ENCODE peak calls at places on chromosome 21, in seven cellular contexts. One of them, this sample, is unnamed.

GRCh38 chr21:44758781-44759627 is 42.6 kb downstream of the UBE2G2 start:
- ATAC-seq in IMR-90: no peak
- ATAC-seq in right lobe of liver: no peak
- ATAC-seq in gastrocnemius medialis: no peak
- ATAC-seq in HCT116: no peak
- ATAC-seq in heart left ventricle: no peak
- ATAC-seq in HepG2: no peak
- ATAC-seq in this sample: no peak

GRCh38 chr21:22791986-22792560 is 1793.9 kb downstream of the NCAM2 start:
- ATAC-seq in IMR-90: no peak
- ATAC-seq in right lobe of liver: peak; percentile 65
- ATAC-seq in gastrocnemius medialis: no peak
- ATAC-seq in HCT116: no peak
- ATAC-seq in heart left ventricle: no peak
- ATAC-seq in HepG2: no peak
- ATAC-seq in this sample: no peak

GRCh38 chr21:44428281-44428942 is 26.9 kb upstream of the LRRC3 start:
- ATAC-seq in IMR-90: no peak
- ATAC-seq in right lobe of liver: peak; percentile 88
- ATAC-seq in gastrocnemius medialis: no peak
- ATAC-seq in HCT116: peak; percentile 50
- ATAC-seq in heart left ventricle: no peak
- ATAC-seq in HepG2: no peak
- ATAC-seq in this sample: no peak

GRCh38 chr21:17539743-17540341 is 27.0 kb downstream of the CXADR start:
- ATAC-seq in IMR-90: no peak
- ATAC-seq in right lobe of liver: peak; percentile 14
- ATAC-seq in gastrocnemius medialis: no peak
- ATAC-seq in HCT116: no peak
- ATAC-seq in heart left ventricle: no peak
- ATAC-seq in HepG2: no peak
- ATAC-seq in this sample: no peak

GRCh38 chr21:18772876-18773275 is 369.3 kb upstream of the TMPRSS15 start:
- ATAC-seq in IMR-90: no peak
- ATAC-seq in right lobe of liver: no peak
- ATAC-seq in gastrocnemius medialis: no peak
- ATAC-seq in HCT116: no peak
- ATAC-seq in heart left ventricle: no peak
- ATAC-seq in HepG2: no peak
- ATAC-seq in this sample: no peak

GRCh38 chr21:25583370-25584133 is 23.7 kb downstream of the MRPL39 start:
- ATAC-seq in IMR-90: no peak
- ATAC-seq in right lobe of liver: no peak
- ATAC-seq in gastrocnemius medialis: no peak
- ATAC-seq in HCT116: no peak
- ATAC-seq in heart left ventricle: no peak
- ATAC-seq in HepG2: no peak
- ATAC-seq in this sample: no peak

GRCh38 chr21:39456665-39457064 is 4.9 kb downstream of the SH3BGR start:
- ATAC-seq in IMR-90: no peak
- ATAC-seq in right lobe of liver: no peak
- ATAC-seq in gastrocnemius medialis: no peak
- ATAC-seq in HCT116: peak; percentile 78
- ATAC-seq in heart left ventricle: no peak
- ATAC-seq in HepG2: peak; percentile 76
- ATAC-seq in this sample: no peak

GRCh38 chr21:14566889-14567288 is 20.8 kb upstream of the SAMSN1 start:
- ATAC-seq in IMR-90: no peak
- ATAC-seq in right lobe of liver: no peak
- ATAC-seq in gastrocnemius medialis: no peak
- ATAC-seq in HCT116: no peak
- ATAC-seq in heart left ventricle: no peak
- ATAC-seq in HepG2: no peak
- ATAC-seq in this sample: no peak

GRCh38 chr21:44779417-44780139 is 22.0 kb downstream of the UBE2G2 start:
- ATAC-seq in IMR-90: no peak
- ATAC-seq in right lobe of liver: no peak
- ATAC-seq in gastrocnemius medialis: no peak
- ATAC-seq in HCT116: peak; percentile 55
- ATAC-seq in heart left ventricle: no peak
- ATAC-seq in HepG2: no peak
- ATAC-seq in this sample: no peak

GRCh38 chr21:31354604-31355443 is 10.8 kb upstream of the TIAM1 start:
- ATAC-seq in IMR-90: peak; percentile 49
- ATAC-seq in right lobe of liver: peak; percentile 91
- ATAC-seq in gastrocnemius medialis: no peak
- ATAC-seq in HCT116: peak; percentile 84
- ATAC-seq in heart left ventricle: no peak
- ATAC-seq in HepG2: no peak
- ATAC-seq in this sample: no peak

GRCh38 chr21:34651642-34652041 is 17.2 kb upstream of the CLIC6 start:
- ATAC-seq in IMR-90: no peak
- ATAC-seq in right lobe of liver: no peak
- ATAC-seq in gastrocnemius medialis: no peak
- ATAC-seq in HCT116: no peak
- ATAC-seq in heart left ventricle: no peak
- ATAC-seq in HepG2: no peak
- ATAC-seq in this sample: no peak

GRCh38 chr21:34648739-34649297 is 20.0 kb upstream of the CLIC6 start:
- ATAC-seq in IMR-90: no peak
- ATAC-seq in right lobe of liver: peak; percentile 65
- ATAC-seq in gastrocnemius medialis: no peak
- ATAC-seq in HCT116: no peak
- ATAC-seq in heart left ventricle: no peak
- ATAC-seq in HepG2: no peak
- ATAC-seq in this sample: no peak

GRCh38 chr21:34649400-34649799 is 19.4 kb upstream of the CLIC6 start:
- ATAC-seq in IMR-90: no peak
- ATAC-seq in right lobe of liver: peak; percentile 31
- ATAC-seq in gastrocnemius medialis: no peak
- ATAC-seq in HCT116: no peak
- ATAC-seq in heart left ventricle: no peak
- ATAC-seq in HepG2: no peak
- ATAC-seq in this sample: no peak

GRCh38 chr21:34651032-34651431 is 17.8 kb upstream of the CLIC6 start:
- ATAC-seq in IMR-90: no peak
- ATAC-seq in right lobe of liver: no peak
- ATAC-seq in gastrocnemius medialis: no peak
- ATAC-seq in HCT116: no peak
- ATAC-seq in heart left ventricle: no peak
- ATAC-seq in HepG2: no peak
- ATAC-seq in this sample: no peak

GRCh38 chr21:34653522-34653921 is 15.3 kb upstream of the CLIC6 start:
- ATAC-seq in IMR-90: no peak
- ATAC-seq in right lobe of liver: no peak
- ATAC-seq in gastrocnemius medialis: no peak
- ATAC-seq in HCT116: no peak
- ATAC-seq in heart left ventricle: no peak
- ATAC-seq in HepG2: no peak
- ATAC-seq in this sample: no peak
- H3K27me3 ChIP-seq in IMR-90: peaks cover 49% of the 10 kb centered on the region
- H3K27me3 ChIP-seq in right lobe of liver: no peaks in the 10 kb centered on the region
- H3K27me3 ChIP-seq in gastrocnemius medialis: no peaks in the 10 kb centered on the region
- H3K27me3 ChIP-seq in HCT116: peaks cover 5% of the 10 kb centered on the region
- H3K27me3 ChIP-seq in heart left ventricle: no peaks in the 10 kb centered on the region
- H3K27me3 ChIP-seq in HepG2: peaks cover 2% of the 10 kb centered on the region
- H3K27me3 ChIP-seq in this sample: peaks cover 38% of the 10 kb centered on the region

GRCh38 chr21:42062543-42063022 is 8.5 kb upstream of the UMODL1 start:
- ATAC-seq in IMR-90: no peak
- ATAC-seq in right lobe of liver: no peak
- ATAC-seq in gastrocnemius medialis: no peak
- ATAC-seq in HCT116: no peak
- ATAC-seq in heart left ventricle: no peak
- ATAC-seq in HepG2: peak; percentile 15
- ATAC-seq in this sample: no peak

GRCh38 chr21:42061866-42062542 is 9.1 kb upstream of the UMODL1 start:
- ATAC-seq in IMR-90: no peak
- ATAC-seq in right lobe of liver: no peak
- ATAC-seq in gastrocnemius medialis: no peak
- ATAC-seq in HCT116: no peak
- ATAC-seq in heart left ventricle: no peak
- ATAC-seq in HepG2: peak; percentile 16
- ATAC-seq in this sample: no peak

GRCh38 chr21:42063206-42063577 is 7.9 kb upstream of the UMODL1 start:
- ATAC-seq in IMR-90: no peak
- ATAC-seq in right lobe of liver: peak; percentile 3
- ATAC-seq in gastrocnemius medialis: no peak
- ATAC-seq in HCT116: no peak
- ATAC-seq in heart left ventricle: no peak
- ATAC-seq in HepG2: no peak
- ATAC-seq in this sample: no peak

GRCh38 chr21:42061195-42061865 is 9.8 kb upstream of the UMODL1 start:
- ATAC-seq in IMR-90: no peak
- ATAC-seq in right lobe of liver: no peak
- ATAC-seq in gastrocnemius medialis: no peak
- ATAC-seq in HCT116: no peak
- ATAC-seq in heart left ventricle: no peak
- ATAC-seq in HepG2: no peak
- ATAC-seq in this sample: peak; percentile 18

GRCh38 chr21:42063578-42064521 is 7.3 kb upstream of the UMODL1 start:
- ATAC-seq in IMR-90: no peak
- ATAC-seq in right lobe of liver: peak; percentile 45
- ATAC-seq in gastrocnemius medialis: no peak
- ATAC-seq in HCT116: no peak
- ATAC-seq in heart left ventricle: no peak
- ATAC-seq in HepG2: peak; percentile 12
- ATAC-seq in this sample: no peak
- TF ChIP-seq POLR2A in IMR-90: no peak
- TF ChIP-seq POLR2A in right lobe of liver: no peak
- TF ChIP-seq POLR2A in gastrocnemius medialis: no peak
- TF ChIP-seq POLR2A in HCT116: no peak
- TF ChIP-seq POLR2A in heart left ventricle: no peak
- TF ChIP-seq POLR2A in HepG2: no peak
- TF ChIP-seq POLR2A in this sample: no peak

GRCh38 chr21:46080171-46081021 is 17.5 kb upstream of the COL6A2 start:
- ATAC-seq in IMR-90: no peak
- ATAC-seq in right lobe of liver: peak; percentile 31
- ATAC-seq in gastrocnemius medialis: no peak
- ATAC-seq in HCT116: no peak
- ATAC-seq in heart left ventricle: no peak
- ATAC-seq in HepG2: peak; percentile 16
- ATAC-seq in this sample: peak; percentile 23

GRCh38 chr21:46078322-46078981 is 19.5 kb upstream of the COL6A2 start:
- ATAC-seq in IMR-90: peak; percentile 18
- ATAC-seq in right lobe of liver: no peak
- ATAC-seq in gastrocnemius medialis: no peak
- ATAC-seq in HCT116: peak; percentile 11
- ATAC-seq in heart left ventricle: no peak
- ATAC-seq in HepG2: no peak
- ATAC-seq in this sample: peak; percentile 28

GRCh38 chr21:46081022-46081861 is 16.7 kb upstream of the COL6A2 start:
- ATAC-seq in IMR-90: no peak
- ATAC-seq in right lobe of liver: no peak
- ATAC-seq in gastrocnemius medialis: no peak
- ATAC-seq in HCT116: peak; percentile 29
- ATAC-seq in heart left ventricle: no peak
- ATAC-seq in HepG2: peak; percentile 51
- ATAC-seq in this sample: no peak

GRCh38 chr21:46078984-46079356 is 18.9 kb upstream of the COL6A2 start:
- ATAC-seq in IMR-90: peak; percentile 51
- ATAC-seq in right lobe of liver: no peak
- ATAC-seq in gastrocnemius medialis: peak; percentile 39
- ATAC-seq in HCT116: no peak
- ATAC-seq in heart left ventricle: no peak
- ATAC-seq in HepG2: no peak
- ATAC-seq in this sample: peak; percentile 37

GRCh38 chr21:46079357-46080170 is 18.3 kb upstream of the COL6A2 start:
- ATAC-seq in IMR-90: peak; percentile 87
- ATAC-seq in right lobe of liver: peak; percentile 50
- ATAC-seq in gastrocnemius medialis: no peak
- ATAC-seq in HCT116: no peak
- ATAC-seq in heart left ventricle: no peak
- ATAC-seq in HepG2: no peak
- ATAC-seq in this sample: peak; percentile 41
- H3K27me3 ChIP-seq in IMR-90: no peaks in the 10 kb centered on the region
- H3K27me3 ChIP-seq in right lobe of liver: no peaks in the 10 kb centered on the region
- H3K27me3 ChIP-seq in gastrocnemius medialis: peaks cover 32% of the 10 kb centered on the region
- H3K27me3 ChIP-seq in HCT116: peaks cover 5% of the 10 kb centered on the region
- H3K27me3 ChIP-seq in heart left ventricle: no peaks in the 10 kb centered on the region
- H3K27me3 ChIP-seq in HepG2: peaks cover 20% of the 10 kb centered on the region
- H3K27me3 ChIP-seq in this sample: no peaks in the 10 kb centered on the region

DNA sequence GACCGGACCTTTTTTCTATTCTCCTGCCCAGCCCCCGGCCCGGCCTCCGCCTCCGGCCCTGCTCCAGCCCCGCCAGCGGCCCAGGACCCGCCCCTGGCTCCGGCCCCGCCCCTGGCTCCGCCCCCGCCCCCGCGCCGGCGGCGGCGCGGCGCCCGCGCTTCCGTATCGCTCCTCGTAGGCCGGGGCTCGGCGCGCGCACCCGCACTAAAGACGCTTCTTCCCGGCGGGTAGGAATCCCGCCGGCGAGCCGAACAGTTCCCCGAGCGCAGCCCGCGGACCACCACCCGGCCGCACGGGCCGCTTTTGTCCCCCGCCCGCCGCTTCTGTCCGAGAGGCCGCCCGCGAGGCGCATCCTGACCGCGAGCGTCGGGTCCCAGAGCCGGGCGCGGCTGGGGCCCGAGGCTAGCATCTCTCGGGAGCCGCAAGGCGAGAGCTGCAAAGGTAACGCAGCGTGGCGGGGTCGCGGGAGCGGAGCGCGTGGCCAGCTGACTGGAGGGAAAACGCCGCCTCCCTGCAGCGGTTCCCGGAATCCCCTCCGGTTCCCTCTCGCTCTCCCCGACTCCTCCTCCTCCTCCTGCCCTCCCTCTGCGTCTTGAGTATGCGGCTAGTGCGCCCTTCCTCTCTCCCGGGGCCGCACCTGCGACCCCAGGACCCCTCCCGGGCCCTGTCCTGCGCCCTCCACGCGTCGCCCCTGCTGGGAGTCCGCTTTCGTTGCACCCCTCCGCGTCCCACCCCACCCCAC is at the start of gene IFNAR2:
- ATAC-seq in IMR-90: peak; percentile 98
- ATAC-seq in right lobe of liver: peak; percentile 66
- ATAC-seq in gastrocnemius medialis: peak; percentile 95
- ATAC-seq in HCT116: peak; percentile 96
- ATAC-seq in heart left ventricle: peak; percentile 62
- ATAC-seq in HepG2: peak; percentile 80
- ATAC-seq in this sample: peak; percentile 95
- TF ChIP-seq POLR2A in IMR-90: peak; percentile 36
- TF ChIP-seq POLR2A in right lobe of liver: peak; percentile 91
- TF ChIP-seq POLR2A in gastrocnemius medialis: peak; percentile 78
- TF ChIP-seq POLR2A in HCT116: no peak
- TF ChIP-seq POLR2A in heart left ventricle: no peak
- TF ChIP-seq POLR2A in HepG2: peak; percentile 39
- TF ChIP-seq POLR2A in this sample: peak; percentile 73

GRCh38 chr21:35504277-35504676 is 455.2 kb upstream of the RUNX1 start:
- ATAC-seq in IMR-90: no peak
- ATAC-seq in right lobe of liver: no peak
- ATAC-seq in gastrocnemius medialis: no peak
- ATAC-seq in HCT116: no peak
- ATAC-seq in heart left ventricle: no peak
- ATAC-seq in HepG2: no peak
- ATAC-seq in this sample: no peak
- H3K27me3 ChIP-seq in IMR-90: no peaks in the 10 kb centered on the region
- H3K27me3 ChIP-seq in right lobe of liver: no peaks in the 10 kb centered on the region
- H3K27me3 ChIP-seq in gastrocnemius medialis: no peaks in the 10 kb centered on the region
- H3K27me3 ChIP-seq in HCT116: peaks cover 16% of the 10 kb centered on the region
- H3K27me3 ChIP-seq in heart left ventricle: peaks cover 6% of the 10 kb centered on the region
- H3K27me3 ChIP-seq in HepG2: no peaks in the 10 kb centered on the region
- H3K27me3 ChIP-seq in this sample: peaks cover 8% of the 10 kb centered on the region

GRCh38 chr21:33317226-33317625 is 7.5 kb upstream of the IFNAR1 start:
- ATAC-seq in IMR-90: no peak
- ATAC-seq in right lobe of liver: peak; percentile 34
- ATAC-seq in gastrocnemius medialis: no peak
- ATAC-seq in HCT116: no peak
- ATAC-seq in heart left ventricle: no peak
- ATAC-seq in HepG2: no peak
- ATAC-seq in this sample: no peak
- TF ChIP-seq POLR2A in IMR-90: no peak
- TF ChIP-seq POLR2A in right lobe of liver: no peak
- TF ChIP-seq POLR2A in gastrocnemius medialis: no peak
- TF ChIP-seq POLR2A in HCT116: no peak
- TF ChIP-seq POLR2A in heart left ventricle: no peak
- TF ChIP-seq POLR2A in HepG2: no peak
- TF ChIP-seq POLR2A in this sample: no peak